ENCODE peak calls at places on chromosomes 1 and 21, in six cellular contexts. One of them, this sample, is unnamed.

GRCh38 chr1:20430355-20431290 is 55.4 kb downstream of the CAMK2N1 start:
- DNase-seq in tibial artery: no peak
- DNase-seq in body of pancreas: no peak
- DNase-seq in K562: peak; percentile 81
- DNase-seq in kidney epithelial cell: no peak
- DNase-seq in RWPE1: peak; percentile 54
- DNase-seq in this sample: no peak

GRCh38 chr1:223621312-223621734 is 44.2 kb downstream of the CAPN8 start:
- DNase-seq in tibial artery: no peak
- DNase-seq in body of pancreas: no peak
- DNase-seq in K562: no peak
- DNase-seq in kidney epithelial cell: no peak
- DNase-seq in RWPE1: no peak
- DNase-seq in this sample: no peak

GRCh38 chr1:30586671-30587070 is 136.7 kb downstream of the MATN1 start:
- DNase-seq in tibial artery: no peak
- DNase-seq in body of pancreas: no peak
- DNase-seq in K562: no peak
- DNase-seq in kidney epithelial cell: no peak
- DNase-seq in RWPE1: no peak
- DNase-seq in this sample: no peak

GRCh38 chr1:88802404-88802803 is 89.0 kb downstream of the GTF2B start:
- DNase-seq in tibial artery: no peak
- DNase-seq in body of pancreas: no peak
- DNase-seq in K562: no peak
- DNase-seq in kidney epithelial cell: no peak
- DNase-seq in RWPE1: no peak
- DNase-seq in this sample: no peak

GRCh38 chr1:53074313-53075154 is 12.5 kb downstream of the PODN start:
- DNase-seq in tibial artery: no peak
- DNase-seq in body of pancreas: peak; percentile 2
- DNase-seq in K562: no peak
- DNase-seq in kidney epithelial cell: no peak
- DNase-seq in RWPE1: no peak
- DNase-seq in this sample: no peak

GRCh38 chr21:43740497-43741156 is 21.7 kb downstream of the PDXK start:
- DNase-seq in tibial artery: peak; percentile 49
- DNase-seq in body of pancreas: peak; percentile 77
- DNase-seq in K562: no peak
- DNase-seq in kidney epithelial cell: no peak
- DNase-seq in RWPE1: peak; percentile 79
- DNase-seq in this sample: no peak

GRCh38 chr1:205543351-205544305 is 39.2 kb downstream of the CDK18 start:
- DNase-seq in tibial artery: peak; percentile 75
- DNase-seq in body of pancreas: peak; percentile 67
- DNase-seq in K562: peak; percentile 56
- DNase-seq in kidney epithelial cell: peak; percentile 39
- DNase-seq in RWPE1: peak; percentile 83
- DNase-seq in this sample: peak; percentile 44

GRCh38 chr1:180503274-180503862 is 991 bp upstream of the ACBD6 start:
- DNase-seq in tibial artery: no peak
- DNase-seq in body of pancreas: no peak
- DNase-seq in K562: no peak
- DNase-seq in kidney epithelial cell: no peak
- DNase-seq in RWPE1: no peak
- DNase-seq in this sample: no peak

GRCh38 chr1:201311356-201312011 is 28.2 kb downstream of the PKP1 start:
- DNase-seq in tibial artery: no peak
- DNase-seq in body of pancreas: no peak
- DNase-seq in K562: no peak
- DNase-seq in kidney epithelial cell: no peak
- DNase-seq in RWPE1: peak; percentile 84
- DNase-seq in this sample: no peak

GRCh38 chr1:115073298-115074087 is 15.8 kb downstream of the TSPAN2 start:
- DNase-seq in tibial artery: no peak
- DNase-seq in body of pancreas: no peak
- DNase-seq in K562: no peak
- DNase-seq in kidney epithelial cell: no peak
- DNase-seq in RWPE1: no peak
- DNase-seq in this sample: no peak

GRCh38 chr1:113684153-113684541 is 75.1 kb downstream of the PHTF1 start:
- DNase-seq in tibial artery: peak; percentile 62
- DNase-seq in body of pancreas: peak; percentile 22
- DNase-seq in K562: no peak
- DNase-seq in kidney epithelial cell: no peak
- DNase-seq in RWPE1: no peak
- DNase-seq in this sample: no peak

GRCh38 chr1:99685516-99686180 is 39.7 kb downstream of the PALMD start:
- DNase-seq in tibial artery: peak; percentile 87
- DNase-seq in body of pancreas: peak; percentile 81
- DNase-seq in K562: peak; percentile 36
- DNase-seq in kidney epithelial cell: no peak
- DNase-seq in RWPE1: peak; percentile 42
- DNase-seq in this sample: peak; percentile 87

GRCh38 chr1:241408170-241408569 is 51.2 kb upstream of the RGS7 start:
- DNase-seq in tibial artery: no peak
- DNase-seq in body of pancreas: no peak
- DNase-seq in K562: no peak
- DNase-seq in kidney epithelial cell: no peak
- DNase-seq in RWPE1: peak; percentile 20
- DNase-seq in this sample: no peak

GRCh38 chr21:22374218-22374969 is 1376.2 kb downstream of the NCAM2 start:
- DNase-seq in tibial artery: no peak
- DNase-seq in body of pancreas: peak; percentile 40
- DNase-seq in K562: no peak
- DNase-seq in kidney epithelial cell: no peak
- DNase-seq in RWPE1: no peak
- DNase-seq in this sample: no peak

GRCh38 chr1:109931189-109931672 is 20.6 kb downstream of the CSF1 start:
- DNase-seq in tibial artery: peak; percentile 85
- DNase-seq in body of pancreas: peak; percentile 92
- DNase-seq in K562: peak; percentile 74
- DNase-seq in kidney epithelial cell: peak; percentile 61
- DNase-seq in RWPE1: no peak
- DNase-seq in this sample: no peak

GRCh38 chr21:46229133-46229922 is 754 bp upstream of the LSS start:
- DNase-seq in tibial artery: no peak
- DNase-seq in body of pancreas: peak; percentile 53
- DNase-seq in K562: peak; percentile 87
- DNase-seq in kidney epithelial cell: no peak
- DNase-seq in RWPE1: peak; percentile 63
- DNase-seq in this sample: no peak

GRCh38 chr21:45136500-45136899 is 62.1 kb downstream of the ADARB1 start:
- DNase-seq in tibial artery: no peak
- DNase-seq in body of pancreas: no peak
- DNase-seq in K562: peak; percentile 49
- DNase-seq in kidney epithelial cell: no peak
- DNase-seq in RWPE1: no peak
- DNase-seq in this sample: no peak

GRCh38 chr21:45858180-45858579 is 123.4 kb upstream of the COL6A1 start:
- DNase-seq in tibial artery: no peak
- DNase-seq in body of pancreas: no peak
- DNase-seq in K562: no peak
- DNase-seq in kidney epithelial cell: no peak
- DNase-seq in RWPE1: no peak
- DNase-seq in this sample: no peak

GRCh38 chr21:14520535-14520934 is 25.6 kb downstream of the SAMSN1 start:
- DNase-seq in tibial artery: peak; percentile 24
- DNase-seq in body of pancreas: no peak
- DNase-seq in K562: no peak
- DNase-seq in kidney epithelial cell: no peak
- DNase-seq in RWPE1: no peak
- DNase-seq in this sample: no peak

GRCh38 chr1:94227624-94228023 is 9.8 kb downstream of the ARHGAP29 start:
- DNase-seq in tibial artery: no peak
- DNase-seq in body of pancreas: no peak
- DNase-seq in K562: no peak
- DNase-seq in kidney epithelial cell: no peak
- DNase-seq in RWPE1: no peak
- DNase-seq in this sample: no peak

GRCh38 chr1:206608108-206608698 is 4.1 kb downstream of the EIF2D start:
- DNase-seq in tibial artery: no peak
- DNase-seq in body of pancreas: peak; percentile 57
- DNase-seq in K562: peak; percentile 67
- DNase-seq in kidney epithelial cell: no peak
- DNase-seq in RWPE1: no peak
- DNase-seq in this sample: no peak

GRCh38 chr1:205583461-205584130 is 48.2 kb downstream of the ELK4 start:
- DNase-seq in tibial artery: no peak
- DNase-seq in body of pancreas: peak; percentile 0
- DNase-seq in K562: no peak
- DNase-seq in kidney epithelial cell: no peak
- DNase-seq in RWPE1: no peak
- DNase-seq in this sample: no peak

GRCh38 chr1:188350104-188350503 is 1521.4 kb downstream of the PLA2G4A start:
- DNase-seq in tibial artery: no peak
- DNase-seq in body of pancreas: no peak
- DNase-seq in K562: no peak
- DNase-seq in kidney epithelial cell: no peak
- DNase-seq in RWPE1: peak; percentile 11
- DNase-seq in this sample: no peak

GRCh38 chr1:26279598-26280332 is at the start of gene SH3BGRL3:
- DNase-seq in tibial artery: peak; percentile 90
- DNase-seq in body of pancreas: peak; percentile 92
- DNase-seq in K562: peak; percentile 96
- DNase-seq in kidney epithelial cell: no peak
- DNase-seq in RWPE1: peak; percentile 85
- DNase-seq in this sample: peak; percentile 44
- TF ChIP-seq CTCF in tibial artery: peak; percentile 19
- TF ChIP-seq CTCF in body of pancreas: peak; percentile 48
- TF ChIP-seq CTCF in K562: peak; percentile 66
- TF ChIP-seq CTCF in kidney epithelial cell: peak; percentile 67
- TF ChIP-seq CTCF in RWPE1: peak; percentile 70
- TF ChIP-seq CTCF in this sample: peak; percentile 70

GRCh38 chr1:1374861-1375662 is at the start of gene AURKAIP1:
- DNase-seq in tibial artery: peak; percentile 99
- DNase-seq in body of pancreas: peak; percentile 99
- DNase-seq in K562: peak; percentile 95
- DNase-seq in kidney epithelial cell: peak; percentile 99
- DNase-seq in RWPE1: peak; percentile 99
- DNase-seq in this sample: peak; percentile 99
- TF ChIP-seq CTCF in tibial artery: peak; percentile 40
- TF ChIP-seq CTCF in body of pancreas: peak; percentile 53
- TF ChIP-seq CTCF in K562: peak; percentile 61
- TF ChIP-seq CTCF in kidney epithelial cell: peak; percentile 17
- TF ChIP-seq CTCF in RWPE1: no peak
- TF ChIP-seq CTCF in this sample: peak; percentile 37

DNA sequence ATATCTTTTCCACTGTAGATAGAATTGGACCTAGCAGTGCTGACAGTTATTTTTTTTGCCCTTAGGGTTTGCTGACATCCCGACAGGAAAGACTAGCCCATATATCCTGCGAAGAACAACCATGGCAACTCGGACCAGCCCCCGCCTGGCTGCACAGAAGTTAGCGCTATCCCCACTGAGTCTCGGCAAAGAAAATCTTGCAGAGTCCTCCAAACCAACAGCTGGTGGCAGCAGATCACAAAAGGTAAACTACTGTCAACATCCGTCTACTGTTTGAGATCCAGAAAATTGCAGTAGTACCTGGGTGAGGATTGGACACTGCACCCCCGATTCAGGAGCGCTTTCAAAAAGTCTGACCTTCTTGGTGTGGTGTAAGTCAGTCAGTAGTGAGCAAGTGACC is 55.8 kb downstream of the CENPF start:
- DNase-seq in tibial artery: no peak
- DNase-seq in body of pancreas: peak; percentile 5
- DNase-seq in K562: peak; percentile 42
- DNase-seq in kidney epithelial cell: peak; percentile 9
- DNase-seq in RWPE1: no peak
- DNase-seq in this sample: peak; percentile 3
- TF ChIP-seq CTCF in tibial artery: no peak
- TF ChIP-seq CTCF in body of pancreas: no peak
- TF ChIP-seq CTCF in K562: no peak
- TF ChIP-seq CTCF in kidney epithelial cell: peak; percentile 46
- TF ChIP-seq CTCF in RWPE1: peak; percentile 38
- TF ChIP-seq CTCF in this sample: peak; percentile 61

DNA sequence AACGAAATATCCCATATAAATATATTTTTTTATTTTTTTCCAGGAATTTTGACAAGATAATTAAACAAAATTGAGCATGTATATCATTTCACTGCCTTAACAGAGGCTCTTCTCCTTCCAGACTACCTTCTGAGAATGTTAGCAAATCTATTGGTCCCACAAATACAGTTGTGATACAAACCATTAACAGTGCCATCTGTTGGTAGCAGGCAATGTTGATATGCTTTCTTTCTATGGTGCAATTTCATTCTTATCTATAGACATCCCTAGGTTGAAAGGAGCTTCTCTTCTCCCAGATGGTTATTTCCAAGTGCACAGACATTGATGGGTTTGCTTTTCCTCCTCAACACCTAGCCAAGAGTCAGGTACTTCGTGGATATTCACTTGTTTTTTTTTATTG is 303.6 kb downstream of the USH2A start:
- DNase-seq in tibial artery: no peak
- DNase-seq in body of pancreas: no peak
- DNase-seq in K562: no peak
- DNase-seq in kidney epithelial cell: no peak
- DNase-seq in RWPE1: peak; percentile 14
- DNase-seq in this sample: peak; percentile 14
- TF ChIP-seq CTCF in tibial artery: no peak
- TF ChIP-seq CTCF in body of pancreas: peak; percentile 12
- TF ChIP-seq CTCF in K562: no peak
- TF ChIP-seq CTCF in kidney epithelial cell: peak; percentile 65
- TF ChIP-seq CTCF in RWPE1: peak; percentile 33
- TF ChIP-seq CTCF in this sample: peak; percentile 69

GRCh38 chr1:235160965-235161684 is at the start of gene RBM34:
- DNase-seq in tibial artery: peak; percentile 91
- DNase-seq in body of pancreas: peak; percentile 93
- DNase-seq in K562: peak; percentile 97
- DNase-seq in kidney epithelial cell: peak; percentile 77
- DNase-seq in RWPE1: peak; percentile 86
- DNase-seq in this sample: peak; percentile 70
- TF ChIP-seq CTCF in tibial artery: peak; percentile 41
- TF ChIP-seq CTCF in body of pancreas: peak; percentile 59
- TF ChIP-seq CTCF in K562: peak; percentile 52
- TF ChIP-seq CTCF in kidney epithelial cell: no peak
- TF ChIP-seq CTCF in RWPE1: no peak
- TF ChIP-seq CTCF in this sample: peak; percentile 20

DNA sequence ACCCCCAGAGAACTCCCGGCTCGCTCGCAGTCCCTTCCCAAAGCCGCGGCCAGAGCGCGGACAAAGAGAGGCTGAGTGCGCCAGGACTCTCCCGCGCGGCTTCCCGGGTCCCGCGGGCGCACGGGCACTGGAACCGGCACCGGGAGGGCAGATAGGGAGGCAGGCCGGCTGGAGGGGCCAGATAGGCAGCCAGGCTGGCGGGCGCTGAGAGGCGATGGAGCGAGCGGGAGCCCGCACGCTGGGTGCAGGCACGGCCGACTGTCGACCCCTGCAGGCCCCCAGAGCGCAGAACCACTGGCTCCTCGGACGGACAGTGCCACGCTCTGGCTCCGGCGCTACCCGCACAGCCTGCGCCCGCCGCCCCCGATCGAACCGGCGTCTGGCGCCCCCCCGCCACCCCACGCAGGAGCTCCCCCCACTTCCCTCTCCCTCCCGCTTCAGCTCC is 634 bp downstream of the SLC6A9 start:
- DNase-seq in tibial artery: no peak
- DNase-seq in body of pancreas: peak; percentile 52
- DNase-seq in K562: peak; percentile 75
- DNase-seq in kidney epithelial cell: no peak
- DNase-seq in RWPE1: peak; percentile 34
- DNase-seq in this sample: no peak
- TF ChIP-seq CTCF in tibial artery: no peak
- TF ChIP-seq CTCF in body of pancreas: no peak
- TF ChIP-seq CTCF in K562: peak; percentile 77
- TF ChIP-seq CTCF in kidney epithelial cell: peak; percentile 27
- TF ChIP-seq CTCF in RWPE1: no peak
- TF ChIP-seq CTCF in this sample: peak; percentile 14

GRCh38 chr1:79259390-79260336 is 253.1 kb upstream of the ADGRL4 start:
- DNase-seq in tibial artery: no peak
- DNase-seq in body of pancreas: no peak
- DNase-seq in K562: no peak
- DNase-seq in kidney epithelial cell: peak; percentile 7
- DNase-seq in RWPE1: peak; percentile 42
- DNase-seq in this sample: peak; percentile 23
- TF ChIP-seq CTCF in tibial artery: peak; percentile 46
- TF ChIP-seq CTCF in body of pancreas: peak; percentile 45
- TF ChIP-seq CTCF in K562: no peak
- TF ChIP-seq CTCF in kidney epithelial cell: peak; percentile 50
- TF ChIP-seq CTCF in RWPE1: peak; percentile 68
- TF ChIP-seq CTCF in this sample: peak; percentile 67

This sample was measured in AG09319.